ENCODE peak calls at places on chromosomes 12 and 14, in six cellular contexts. J is brain microvascular endothelial cell, E is right atrium auricular region, V is fibroblast of lung, K is suprapubic skin, D is transverse colon. U is an unnamed sample.

GRCh38 chr12:71242511-71242910 is 84.7 kb upstream of the TSPAN8 start:
- DNase-seq in K (no peak), E (no peak), D (no peak), V (no peak), J (no peak), U (no peak)

GRCh38 chr12:32644455-32644854 is 34.6 kb upstream of the DNM1L start:
- DNase-seq in K (no peak), J (peak), E (no peak), D (no peak), V (no peak), U (no peak)

GRCh38 chr14:72731252-72732020 is 162.5 kb downstream of the DPF3 start:
- DNase-seq in D (no peak), V (no peak), K (no peak), J (no peak), E (no peak), U (no peak)

GRCh38 chr12:58414398-58414871 is 473.1 kb downstream of the ATP23 start:
- DNase-seq in J (peak), K (no peak), V (peak), D (no peak), E (no peak), U (peak)

GRCh38 chr14:52355526-52355925 is 41.4 kb downstream of the PTGER2 start:
- DNase-seq in D (no peak), K (no peak), J (no peak), E (no peak), V (no peak), U (no peak)

GRCh38 chr12:47819902-47820630 is at the start of gene HDAC7:
- DNase-seq in J (peak), E (peak), D (peak), K (peak), V (peak), U (peak)

GRCh38 chr12:111287125-111287900 is 81.6 kb downstream of the PHETA1 start:
- DNase-seq in K (no peak), E (no peak), D (no peak), V (no peak), J (no peak), U (no peak)

GRCh38 chr14:101715209-101716076 is 46.1 kb upstream of the PPP2R5C start:
- DNase-seq in V (no peak), J (no peak), D (no peak), K (peak), E (peak), U (no peak)

GRCh38 chr12:55472297-55472696 is 2.4 kb upstream of the OR6C70 start:
- DNase-seq in E (no peak), D (no peak), V (no peak), J (no peak), K (no peak), U (no peak)

GRCh38 chr14:61262082-61262481 is 19.1 kb downstream of the TMEM30B start:
- DNase-seq in E (no peak), K (no peak), D (no peak), V (peak), J (no peak), U (no peak)

GRCh38 chr14:99595034-99595433 is 9.0 kb downstream of the CCDC85C start:
- DNase-seq in K (no peak), V (no peak), D (no peak), J (no peak), E (no peak), U (no peak)

GRCh38 chr14:102949801-102950451 is 27.5 kb downstream of the AMN start:
- DNase-seq in V (peak), D (no peak), J (no peak), K (no peak), E (no peak), U (no peak)

GRCh38 chr14:102949062-102949800 is 26.8 kb downstream of the AMN start:
- DNase-seq in J (peak), K (no peak), E (no peak), D (peak), V (no peak), U (no peak)

GRCh38 chr14:102948698-102949061 is 26.2 kb downstream of the AMN start:
- DNase-seq in V (no peak), J (no peak), K (no peak), D (no peak), E (no peak), U (no peak)

GRCh38 chr14:102945346-102946130 is 23.1 kb downstream of the AMN start:
- DNase-seq in V (no peak), E (no peak), J (no peak), K (no peak), D (no peak), U (no peak)

DNA sequence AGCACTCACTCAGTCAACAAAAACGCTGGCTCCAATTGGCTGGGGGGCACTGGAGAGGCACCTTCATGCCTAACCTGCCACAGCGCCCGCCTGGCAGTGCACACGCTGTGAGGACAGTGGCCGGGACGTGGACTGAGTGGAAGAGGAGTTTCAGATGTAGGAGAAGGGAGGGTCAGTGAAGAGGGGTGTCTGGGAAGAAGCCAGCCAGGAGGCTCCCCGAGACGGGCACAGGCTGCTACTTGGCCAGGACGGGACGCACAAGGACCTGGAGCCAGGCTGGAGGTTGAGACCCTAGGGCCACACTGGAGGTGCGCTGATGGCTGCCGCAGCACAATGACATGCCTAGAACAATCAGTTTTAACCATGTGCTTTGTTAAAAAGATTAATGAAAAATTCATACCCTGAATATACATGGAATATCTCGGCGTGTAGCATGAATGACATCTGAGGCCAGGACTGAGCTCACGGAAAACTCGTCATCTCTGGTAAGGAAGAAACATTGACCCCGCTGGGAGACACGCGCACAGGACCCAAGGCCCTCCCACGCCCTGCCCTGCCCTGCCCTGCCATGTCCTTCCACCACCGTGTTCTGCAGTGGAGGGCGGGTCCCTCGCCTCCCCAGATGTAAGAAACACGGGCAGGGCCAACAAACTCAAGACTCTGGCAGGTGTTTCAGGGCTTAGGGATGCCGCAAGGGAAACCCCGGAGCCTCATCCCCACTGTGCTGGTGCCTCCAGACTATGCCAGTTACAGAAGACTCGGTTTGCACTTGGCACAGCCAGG is 25.0 kb downstream of the AMN start:
- DNase-seq in J (no peak), V (no peak), E (no peak), D (no peak), K (no peak), U (no peak)
- H3K4me3 ChIP-seq in J (no peak), V (no peak), E (no peak), D (no peak), K (no peak), U (no peak)

GRCh38 chr12:14892726-14893442 is 7.2 kb upstream of the MGP start:
- DNase-seq in E (peak), K (no peak), D (peak), J (peak), V (peak), U (no peak)

GRCh38 chr12:14893471-14894250 is 8.0 kb upstream of the MGP start:
- DNase-seq in J (peak), K (no peak), V (peak), D (no peak), E (no peak), U (no peak)

GRCh38 chr12:14901228-14901562 is 15.5 kb upstream of the MGP start:
- DNase-seq in D (no peak), K (no peak), J (no peak), E (no peak), V (no peak), U (no peak)

GRCh38 chr12:14900521-14901227 is 15.0 kb upstream of the MGP start:
- DNase-seq in K (no peak), J (no peak), E (no peak), V (no peak), D (no peak), U (no peak)

GRCh38 chr12:14896477-14897184 is 11.0 kb upstream of the MGP start:
- DNase-seq in K (no peak), V (peak), E (no peak), D (no peak), J (peak), U (peak)
- H3K4me3 ChIP-seq in K (no peak), V (peak), E (no peak), D (no peak), J (no peak), U (no peak)

GRCh38 chr14:67963960-67964359 is 144.4 kb downstream of the RAD51B start:
- DNase-seq in K (no peak), V (no peak), E (no peak), D (no peak), J (no peak), U (no peak)

GRCh38 chr14:67962215-67962644 is 142.7 kb downstream of the RAD51B start:
- DNase-seq in D (no peak), K (no peak), J (no peak), E (no peak), V (no peak), U (no peak)

GRCh38 chr14:67965684-67966083 is 146.1 kb downstream of the RAD51B start:
- DNase-seq in K (no peak), V (no peak), D (no peak), E (no peak), J (no peak), U (no peak)

GRCh38 chr14:67963545-67963944 is 144.0 kb downstream of the RAD51B start:
- DNase-seq in K (no peak), J (no peak), V (no peak), D (no peak), E (no peak), U (no peak)

GRCh38 chr14:67964391-67964812 is 144.8 kb downstream of the RAD51B start:
- DNase-seq in E (no peak), J (no peak), D (no peak), V (peak), K (no peak), U (no peak)
- H3K4me3 ChIP-seq in E (peak), J (no peak), D (no peak), V (peak), K (no peak), U (no peak)

GRCh38 chr12:3214508-3215365 is 137.6 kb downstream of the TSPAN9 start:
- DNase-seq in V (no peak), K (no peak), D (no peak), E (no peak), J (no peak), U (no peak)
- H3K4me3 ChIP-seq in V (no peak), K (no peak), D (no peak), E (no peak), J (no peak), U (no peak)

DNA sequence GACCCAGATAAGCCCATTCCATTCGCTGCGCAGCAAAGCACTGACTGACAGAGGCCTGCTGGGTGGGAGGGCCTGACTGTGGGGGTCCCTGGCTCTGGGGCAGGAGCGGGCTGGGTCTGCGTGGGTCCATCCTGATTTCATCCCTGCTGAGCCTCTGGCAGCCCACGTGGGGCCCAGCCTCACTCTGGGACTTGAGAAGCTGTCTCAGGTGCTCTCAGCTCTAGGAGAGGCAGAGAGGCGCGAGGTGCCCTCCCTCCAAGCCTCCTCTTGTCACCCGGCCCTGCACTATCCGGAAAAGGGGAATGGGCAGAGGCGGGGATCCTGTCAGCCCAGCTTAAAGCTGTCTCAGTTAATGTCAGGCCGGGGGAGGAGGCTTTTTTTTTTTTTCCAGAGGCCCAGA is 907 bp downstream of the ABCB9 start:
- DNase-seq in D (no peak), J (no peak), E (no peak), K (no peak), V (no peak), U (no peak)
- H3K4me3 ChIP-seq in D (no peak), J (peak), E (peak), K (peak), V (peak), U (peak)

GRCh38 chr12:125185311-125185739 is 120.1 kb downstream of the AACS start:
- DNase-seq in J (no peak), E (no peak), V (no peak), D (no peak), K (no peak), U (no peak)

GRCh38 chr12:125185740-125186470 is 120.7 kb downstream of the AACS start:
- DNase-seq in D (peak), J (peak), V (peak), E (no peak), K (no peak), U (peak)

GRCh38 chr12:125187780-125188741 is 122.8 kb downstream of the AACS start:
- DNase-seq in E (no peak), D (no peak), V (no peak), K (no peak), J (no peak), U (no peak)

GRCh38 chr12:125187148-125187733 is 122.0 kb downstream of the AACS start:
- DNase-seq in J (no peak), K (no peak), E (no peak), V (no peak), D (no peak), U (no peak)

DNA sequence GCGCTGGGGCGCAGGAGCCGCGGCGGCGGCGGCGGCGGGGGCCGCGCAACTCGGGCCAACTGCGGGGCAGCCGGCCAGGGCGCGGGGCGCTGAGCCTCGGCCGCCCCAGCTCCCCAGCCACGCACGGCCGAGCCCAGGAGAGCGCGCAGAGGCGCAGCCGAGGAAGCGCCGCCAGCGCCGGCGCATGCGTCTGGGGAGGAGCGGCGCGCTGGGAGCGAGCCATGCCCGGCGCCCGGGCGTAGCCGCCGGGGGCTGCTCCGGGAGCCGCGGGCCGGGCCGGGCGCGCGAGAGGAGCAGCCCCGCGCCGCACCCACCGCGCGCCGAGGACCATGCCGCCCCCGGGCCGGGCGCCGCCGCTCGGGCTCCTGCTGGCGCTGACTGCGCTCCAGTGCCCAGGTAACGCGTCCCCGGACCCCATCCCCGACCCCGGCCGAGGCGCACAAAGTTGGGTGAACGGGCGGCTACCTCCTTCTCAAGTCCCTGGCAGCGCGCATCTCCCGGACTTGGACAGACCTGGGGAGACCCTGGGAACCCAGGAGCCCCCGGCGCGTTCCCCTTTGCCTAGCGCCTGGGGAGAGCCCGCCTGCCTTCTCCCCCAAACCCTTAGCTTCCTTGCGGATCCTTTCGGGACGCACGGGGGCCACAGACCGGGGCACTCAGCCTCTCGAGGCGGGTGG is 121.4 kb downstream of the AACS start:
- DNase-seq in E (no peak), J (no peak), K (no peak), D (no peak), V (peak), U (no peak)
- H3K4me3 ChIP-seq in E (peak), J (peak), K (peak), D (peak), V (no peak), U (peak)

GRCh38 chr12:95790912-95791849 is 617 bp upstream of the NTN4 start:
- DNase-seq in D (peak), K (no peak), J (no peak), V (peak), E (no peak), U (no peak)
- H3K4me3 ChIP-seq in D (peak), K (peak), J (peak), V (peak), E (peak), U (peak)

U was measured in skeletal muscle cell.